ENCODE peak calls at places on chromosomes 12 and 14, in ten cellular contexts. F, U, R, M, I, H, G, X, J and P are unnamed samples.

GRCh38 chr14:42556551-42556950 is 949.9 kb downstream of the LRFN5 start:
- DNase-seq in M (no peak), I (no peak), J (no peak), F (no peak), X (peak; percentile 4), U (no peak), R (no peak), G (no peak), H (no peak), P (no peak)

GRCh38 chr12:130715996-130716917 is at the start of gene RIMBP2:
- DNase-seq in M (peak; percentile 70), J (peak; percentile 1), G (peak; percentile 75), I (no peak), H (peak; percentile 45), R (no peak), X (peak; percentile 23), U (peak; percentile 51), F (no peak), P (peak; percentile 84)

GRCh38 chr12:95859344-95859816 is 628 bp downstream of the SNRPF start:
- DNase-seq in J (peak; percentile 37), F (peak; percentile 34), I (no peak), U (no peak), H (no peak), X (no peak), R (no peak), M (peak; percentile 48), G (peak; percentile 37), P (no peak)

GRCh38 chr12:132273992-132274334 is 55.4 kb downstream of the GALNT9 start:
- DNase-seq in H (no peak), I (no peak), F (no peak), G (no peak), R (no peak), M (no peak), J (no peak), X (no peak), U (no peak), P (no peak)

GRCh38 chr12:123075092-123075491 is 75.8 kb downstream of the PITPNM2 start:
- DNase-seq in G (no peak), M (no peak), I (no peak), X (no peak), J (no peak), H (no peak), R (no peak), U (no peak), F (no peak), P (no peak)

GRCh38 chr12:112294793-112295192 is 87.4 kb downstream of the HECTD4 start:
- DNase-seq in R (no peak), J (peak; percentile 6), I (no peak), F (no peak), U (no peak), X (peak; percentile 26), H (no peak), M (no peak), G (no peak), P (no peak)

GRCh38 chr14:103684471-103684870 is 30.8 kb downstream of the XRCC3 start:
- DNase-seq in H (no peak), M (no peak), F (no peak), J (no peak), I (no peak), U (no peak), G (no peak), X (no peak), R (no peak), P (no peak)

GRCh38 chr12:21559855-21560569 is 33.9 kb downstream of the SPX start:
- DNase-seq in X (peak; percentile 49), I (peak; percentile 73), U (no peak), G (no peak), H (no peak), J (peak; percentile 26), F (no peak), M (peak; percentile 51), R (no peak), P (no peak)

GRCh38 chr12:25553083-25553482 is at the start of gene LMNTD1:
- DNase-seq in F (no peak), I (no peak), R (no peak), J (peak; percentile 32), M (peak; percentile 45), U (no peak), G (no peak), X (peak; percentile 88), H (no peak), P (no peak)

GRCh38 chr14:61638595-61639391 is 56.5 kb upstream of the HIF1A start:
- DNase-seq in X (no peak), M (no peak), R (no peak), H (no peak), I (no peak), J (no peak), U (no peak), F (no peak), G (no peak), P (no peak)